ENCODE peak calls at places on chromosomes 1 and 21, in ten cellular contexts. One of them, this sample, is unnamed. For H3K4me1, the result is how much of the 10 kb centered on the place peaks cover.

GRCh38 chr1:14733053-14733778 is 134.7 kb downstream of the KAZN start:
- DNase-seq in GM23338: peak
- DNase-seq in left lung: no peak
- DNase-seq in GM23248: peak
- DNase-seq in aorta: no peak
- DNase-seq in colonic mucosa: no peak
- DNase-seq in heart right ventricle: no peak
- DNase-seq in keratinocyte: peak
- DNase-seq in neural progenitor cell: peak
- DNase-seq in adrenal gland: no peak
- DNase-seq in this sample: no peak

GRCh38 chr1:32014199-32014936 is 700 bp downstream of the KHDRBS1 start:
- DNase-seq in GM23338: peak
- DNase-seq in left lung: peak
- DNase-seq in GM23248: peak
- DNase-seq in aorta: peak
- DNase-seq in colonic mucosa: peak
- DNase-seq in heart right ventricle: peak
- DNase-seq in keratinocyte: no peak
- DNase-seq in neural progenitor cell: peak
- DNase-seq in adrenal gland: peak
- DNase-seq in this sample: peak

GRCh38 chr1:220925707-220926106 is 46.5 kb downstream of the HLX start:
- DNase-seq in GM23338: no peak
- DNase-seq in left lung: no peak
- DNase-seq in GM23248: peak
- DNase-seq in aorta: no peak
- DNase-seq in colonic mucosa: no peak
- DNase-seq in heart right ventricle: no peak
- DNase-seq in keratinocyte: no peak
- DNase-seq in neural progenitor cell: no peak
- DNase-seq in adrenal gland: no peak
- DNase-seq in this sample: no peak

GRCh38 chr21:36891692-36892091 is 74.8 kb downstream of the HLCS start:
- DNase-seq in GM23338: no peak
- DNase-seq in left lung: no peak
- DNase-seq in GM23248: no peak
- DNase-seq in aorta: no peak
- DNase-seq in colonic mucosa: no peak
- DNase-seq in heart right ventricle: no peak
- DNase-seq in keratinocyte: no peak
- DNase-seq in neural progenitor cell: no peak
- DNase-seq in adrenal gland: no peak
- DNase-seq in this sample: no peak

GRCh38 chr1:161095230-161095629 is 2.9 kb upstream of the KLHDC9 start:
- DNase-seq in GM23338: no peak
- DNase-seq in left lung: no peak
- DNase-seq in GM23248: no peak
- DNase-seq in aorta: no peak
- DNase-seq in colonic mucosa: no peak
- DNase-seq in heart right ventricle: no peak
- DNase-seq in keratinocyte: no peak
- DNase-seq in neural progenitor cell: no peak
- DNase-seq in adrenal gland: no peak
- DNase-seq in this sample: no peak

GRCh38 chr1:156768610-156769295 is 1.4 kb downstream of the PRCC start:
- DNase-seq in GM23338: no peak
- DNase-seq in left lung: no peak
- DNase-seq in GM23248: no peak
- DNase-seq in aorta: no peak
- DNase-seq in colonic mucosa: no peak
- DNase-seq in heart right ventricle: no peak
- DNase-seq in keratinocyte: no peak
- DNase-seq in neural progenitor cell: no peak
- DNase-seq in adrenal gland: no peak
- DNase-seq in this sample: no peak

GRCh38 chr1:90614872-90615271 is 102.2 kb downstream of the BARHL2 start:
- DNase-seq in GM23338: peak
- DNase-seq in left lung: no peak
- DNase-seq in GM23248: peak
- DNase-seq in aorta: no peak
- DNase-seq in colonic mucosa: no peak
- DNase-seq in heart right ventricle: no peak
- DNase-seq in keratinocyte: no peak
- DNase-seq in neural progenitor cell: peak
- DNase-seq in adrenal gland: no peak
- DNase-seq in this sample: no peak

GRCh38 chr1:22963044-22963677 is 9.5 kb downstream of the LACTBL1 start:
- DNase-seq in GM23338: no peak
- DNase-seq in left lung: no peak
- DNase-seq in GM23248: no peak
- DNase-seq in aorta: no peak
- DNase-seq in colonic mucosa: no peak
- DNase-seq in heart right ventricle: no peak
- DNase-seq in keratinocyte: no peak
- DNase-seq in neural progenitor cell: no peak
- DNase-seq in adrenal gland: no peak
- DNase-seq in this sample: no peak

GRCh38 chr1:243731974-243732373 is 118.1 kb downstream of the AKT3 start:
- DNase-seq in GM23338: no peak
- DNase-seq in left lung: no peak
- DNase-seq in GM23248: no peak
- DNase-seq in aorta: peak
- DNase-seq in colonic mucosa: no peak
- DNase-seq in heart right ventricle: no peak
- DNase-seq in keratinocyte: no peak
- DNase-seq in neural progenitor cell: no peak
- DNase-seq in adrenal gland: no peak
- DNase-seq in this sample: no peak

GRCh38 chr1:59064592-59064991 is 232.3 kb upstream of the FGGY start:
- DNase-seq in GM23338: no peak
- DNase-seq in left lung: no peak
- DNase-seq in GM23248: no peak
- DNase-seq in aorta: no peak
- DNase-seq in colonic mucosa: no peak
- DNase-seq in heart right ventricle: no peak
- DNase-seq in keratinocyte: no peak
- DNase-seq in neural progenitor cell: no peak
- DNase-seq in adrenal gland: no peak
- DNase-seq in this sample: no peak

GRCh38 chr1:59061876-59062275 is 235.0 kb upstream of the FGGY start:
- DNase-seq in GM23338: no peak
- DNase-seq in left lung: peak
- DNase-seq in GM23248: peak
- DNase-seq in aorta: peak
- DNase-seq in colonic mucosa: peak
- DNase-seq in heart right ventricle: peak
- DNase-seq in keratinocyte: no peak
- DNase-seq in neural progenitor cell: no peak
- DNase-seq in adrenal gland: peak
- DNase-seq in this sample: peak

GRCh38 chr1:59063501-59063900 is 233.4 kb upstream of the FGGY start:
- DNase-seq in GM23338: peak
- DNase-seq in left lung: no peak
- DNase-seq in GM23248: no peak
- DNase-seq in aorta: no peak
- DNase-seq in colonic mucosa: no peak
- DNase-seq in heart right ventricle: no peak
- DNase-seq in keratinocyte: no peak
- DNase-seq in neural progenitor cell: peak
- DNase-seq in adrenal gland: no peak
- DNase-seq in this sample: no peak

GRCh38 chr1:59062743-59063142 is 234.2 kb upstream of the FGGY start:
- DNase-seq in GM23338: peak
- DNase-seq in left lung: no peak
- DNase-seq in GM23248: peak
- DNase-seq in aorta: peak
- DNase-seq in colonic mucosa: peak
- DNase-seq in heart right ventricle: no peak
- DNase-seq in keratinocyte: peak
- DNase-seq in neural progenitor cell: no peak
- DNase-seq in adrenal gland: peak
- DNase-seq in this sample: no peak

GRCh38 chr1:59066231-59066630 is 230.7 kb upstream of the FGGY start:
- DNase-seq in GM23338: no peak
- DNase-seq in left lung: no peak
- DNase-seq in GM23248: no peak
- DNase-seq in aorta: no peak
- DNase-seq in colonic mucosa: no peak
- DNase-seq in heart right ventricle: no peak
- DNase-seq in keratinocyte: no peak
- DNase-seq in neural progenitor cell: no peak
- DNase-seq in adrenal gland: no peak
- DNase-seq in this sample: no peak
- H3K4me1 ChIP-seq in GM23338: half or more
- H3K4me1 ChIP-seq in left lung: under half
- H3K4me1 ChIP-seq in GM23248: under half
- H3K4me1 ChIP-seq in aorta: under half
- H3K4me1 ChIP-seq in colonic mucosa: under half
- H3K4me1 ChIP-seq in heart right ventricle: under half
- H3K4me1 ChIP-seq in keratinocyte: under half
- H3K4me1 ChIP-seq in neural progenitor cell: under half
- H3K4me1 ChIP-seq in adrenal gland: under half
- H3K4me1 ChIP-seq in this sample: under half

GRCh38 chr1:234518876-234519275 is 39.9 kb upstream of the TARBP1 start:
- DNase-seq in GM23338: no peak
- DNase-seq in left lung: no peak
- DNase-seq in GM23248: no peak
- DNase-seq in aorta: no peak
- DNase-seq in colonic mucosa: no peak
- DNase-seq in heart right ventricle: no peak
- DNase-seq in keratinocyte: no peak
- DNase-seq in neural progenitor cell: no peak
- DNase-seq in adrenal gland: no peak
- DNase-seq in this sample: no peak

GRCh38 chr1:234515411-234515810 is 36.4 kb upstream of the TARBP1 start:
- DNase-seq in GM23338: peak
- DNase-seq in left lung: no peak
- DNase-seq in GM23248: peak
- DNase-seq in aorta: no peak
- DNase-seq in colonic mucosa: no peak
- DNase-seq in heart right ventricle: no peak
- DNase-seq in keratinocyte: no peak
- DNase-seq in neural progenitor cell: no peak
- DNase-seq in adrenal gland: no peak
- DNase-seq in this sample: no peak

GRCh38 chr1:234515821-234516241 is 36.9 kb upstream of the TARBP1 start:
- DNase-seq in GM23338: peak
- DNase-seq in left lung: no peak
- DNase-seq in GM23248: peak
- DNase-seq in aorta: no peak
- DNase-seq in colonic mucosa: no peak
- DNase-seq in heart right ventricle: no peak
- DNase-seq in keratinocyte: no peak
- DNase-seq in neural progenitor cell: no peak
- DNase-seq in adrenal gland: no peak
- DNase-seq in this sample: no peak

GRCh38 chr1:234519506-234519905 is 40.5 kb upstream of the TARBP1 start:
- DNase-seq in GM23338: no peak
- DNase-seq in left lung: no peak
- DNase-seq in GM23248: no peak
- DNase-seq in aorta: no peak
- DNase-seq in colonic mucosa: no peak
- DNase-seq in heart right ventricle: no peak
- DNase-seq in keratinocyte: no peak
- DNase-seq in neural progenitor cell: no peak
- DNase-seq in adrenal gland: no peak
- DNase-seq in this sample: no peak

DNA sequence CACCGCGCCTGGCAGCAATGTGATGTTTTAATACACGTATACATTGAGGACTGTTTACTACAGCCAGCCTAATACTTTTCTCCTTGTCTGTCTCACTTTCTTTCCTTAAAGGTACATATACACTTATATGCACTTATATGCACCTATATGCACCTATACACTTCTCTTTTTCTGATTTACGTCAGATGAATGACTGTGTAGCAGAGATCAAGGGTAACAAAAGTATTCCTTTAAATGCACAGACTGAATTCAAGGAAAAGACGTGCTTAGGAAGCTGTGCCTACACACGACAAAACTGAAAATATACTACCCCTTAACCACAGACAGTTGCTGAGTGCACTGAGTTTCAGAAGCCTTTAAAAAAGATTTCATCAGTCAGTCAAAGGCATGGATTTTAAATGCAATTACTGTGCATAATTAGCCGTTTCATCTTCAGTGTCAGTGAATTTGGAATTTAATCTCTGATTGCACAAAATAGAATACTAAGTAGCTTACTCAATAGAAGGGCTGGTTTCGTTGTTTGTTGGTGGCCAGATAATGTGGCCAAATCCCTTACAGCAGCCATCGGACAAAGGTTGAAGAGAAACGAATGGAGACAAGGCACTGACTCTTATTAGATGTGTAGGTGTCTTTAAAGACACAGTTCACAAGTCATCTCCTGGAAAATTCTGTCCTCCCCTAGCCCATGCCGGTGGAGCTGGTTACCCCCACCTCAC is 38.3 kb upstream of the TARBP1 start:
- DNase-seq in GM23338: no peak
- DNase-seq in left lung: no peak
- DNase-seq in GM23248: no peak
- DNase-seq in aorta: no peak
- DNase-seq in colonic mucosa: no peak
- DNase-seq in heart right ventricle: no peak
- DNase-seq in keratinocyte: no peak
- DNase-seq in neural progenitor cell: no peak
- DNase-seq in adrenal gland: no peak
- DNase-seq in this sample: no peak
- H3K27ac ChIP-seq in GM23338: no peak
- H3K27ac ChIP-seq in left lung: no peak
- H3K27ac ChIP-seq in GM23248: no peak
- H3K27ac ChIP-seq in aorta: no peak
- H3K27ac ChIP-seq in colonic mucosa: no peak
- H3K27ac ChIP-seq in heart right ventricle: no peak
- H3K27ac ChIP-seq in keratinocyte: no peak
- H3K27ac ChIP-seq in neural progenitor cell: no peak
- H3K27ac ChIP-seq in adrenal gland: no peak
- H3K27ac ChIP-seq in this sample: no peak

DNA sequence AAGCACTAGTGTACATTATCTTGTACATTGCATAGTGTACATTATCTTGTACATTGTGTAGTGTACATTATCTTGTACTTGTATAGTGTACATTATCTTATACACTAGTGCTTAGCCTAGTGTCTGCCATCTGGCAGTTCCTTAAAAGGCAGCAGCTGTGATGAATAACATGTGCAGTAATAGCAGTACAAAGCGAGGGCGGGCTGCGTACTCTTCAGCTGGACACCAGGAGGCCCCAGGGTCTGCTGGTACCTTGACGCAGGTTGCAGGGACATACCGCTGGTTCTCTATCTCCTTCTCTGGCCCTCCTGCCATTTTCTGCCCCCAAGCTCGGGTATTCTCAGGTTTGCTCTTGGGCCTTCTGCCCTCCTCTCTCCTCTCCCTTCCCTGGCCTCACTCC is 149.6 kb downstream of the SEC16B start:
- DNase-seq in GM23338: no peak
- DNase-seq in left lung: no peak
- DNase-seq in GM23248: peak
- DNase-seq in aorta: no peak
- DNase-seq in colonic mucosa: no peak
- DNase-seq in heart right ventricle: no peak
- DNase-seq in keratinocyte: no peak
- DNase-seq in neural progenitor cell: no peak
- DNase-seq in adrenal gland: no peak
- DNase-seq in this sample: no peak
- H3K4me3 ChIP-seq in GM23338: no peak
- H3K4me3 ChIP-seq in left lung: no peak
- H3K4me3 ChIP-seq in GM23248: no peak
- H3K4me3 ChIP-seq in aorta: no peak
- H3K4me3 ChIP-seq in colonic mucosa: no peak
- H3K4me3 ChIP-seq in heart right ventricle: no peak
- H3K4me3 ChIP-seq in keratinocyte: no peak
- H3K4me3 ChIP-seq in neural progenitor cell: no peak
- H3K4me3 ChIP-seq in adrenal gland: no peak
- H3K4me3 ChIP-seq in this sample: no peak

GRCh38 chr1:28066393-28067154 is 21.8 kb downstream of the EYA3 start:
- DNase-seq in GM23338: no peak
- DNase-seq in left lung: no peak
- DNase-seq in GM23248: no peak
- DNase-seq in aorta: no peak
- DNase-seq in colonic mucosa: no peak
- DNase-seq in heart right ventricle: no peak
- DNase-seq in keratinocyte: no peak
- DNase-seq in neural progenitor cell: no peak
- DNase-seq in adrenal gland: no peak
- DNase-seq in this sample: no peak
- H3K4me1 ChIP-seq in GM23338: under half
- H3K4me1 ChIP-seq in left lung: under half
- H3K4me1 ChIP-seq in GM23248: under half
- H3K4me1 ChIP-seq in aorta: under half
- H3K4me1 ChIP-seq in colonic mucosa: under half
- H3K4me1 ChIP-seq in heart right ventricle: under half
- H3K4me1 ChIP-seq in keratinocyte: under half
- H3K4me1 ChIP-seq in neural progenitor cell: under half
- H3K4me1 ChIP-seq in adrenal gland: under half
- H3K4me1 ChIP-seq in this sample: under half

This sample was measured in ovary.